ENCODE peak calls at places on chromosomes 11 and 22, in ten cellular contexts. E is stimulated activated CD4-positive, alpha-beta T cell treated with anti-CD3 and anti-CD28 coated beads, Interleukin-12 subunit alpha, Interleukin-12 subunit beta, amount 100 ng/mL, for 24 hours; M is neural crest cell; F is LHCN-M2; S is RWPE1; Y is amygdala; J is vagina; D is H4; T is ELF-1; C is lung. V is an unnamed sample.

GRCh38 chr22:29797351-29797750 is 30.2 kb downstream of the UQCR10 start:
- DNase-seq in F (no peak), Y (no peak), M (no peak), T (no peak), S (no peak), J (no peak), E (no peak), D (no peak), C (no peak), V (no peak)

GRCh38 chr11:65316979-65317786 is 2.5 kb downstream of the CDC42EP2 start:
- DNase-seq in D (no peak), T (no peak), E (no peak), Y (no peak), J (peak), M (no peak), C (peak), S (peak), F (peak), V (no peak)

GRCh38 chr11:80414766-80415165 is 973.9 kb upstream of the TENM4 start:
- DNase-seq in M (no peak), J (no peak), C (no peak), Y (no peak), S (peak), E (no peak), F (peak), D (peak), T (no peak), V (no peak)

GRCh38 chr11:110478410-110478809 is 48.7 kb downstream of the FDX1 start:
- DNase-seq in D (peak), T (peak), E (no peak), Y (no peak), S (no peak), J (no peak), F (no peak), M (peak), C (no peak), V (no peak)

GRCh38 chr22:43005106-43005505 is 9.8 kb downstream of the PACSIN2 start:
- DNase-seq in E (no peak), J (no peak), S (no peak), C (no peak), T (no peak), D (no peak), F (no peak), Y (no peak), M (no peak), V (no peak)

GRCh38 chr11:127247261-127247660 is 246.7 kb upstream of the KIRREL3 start:
- DNase-seq in J (no peak), F (no peak), C (no peak), T (no peak), D (peak), S (no peak), E (no peak), Y (no peak), M (no peak), V (no peak)

GRCh38 chr22:43829448-43829821 is 17.3 kb upstream of the EFCAB6 start:
- DNase-seq in J (no peak), C (no peak), E (no peak), Y (no peak), T (no peak), F (no peak), S (no peak), M (no peak), D (no peak), V (no peak)

GRCh38 chr11:6357222-6357621 is 33.1 kb upstream of the SMPD1 start:
- DNase-seq in S (peak), D (peak), J (no peak), F (peak), M (no peak), T (peak), Y (no peak), C (peak), E (no peak), V (no peak)

GRCh38 chr22:27206001-27206746 is 548.8 kb downstream of the MIAT start:
- DNase-seq in M (no peak), C (no peak), F (peak), Y (no peak), S (no peak), D (no peak), E (no peak), T (no peak), J (no peak), V (no peak)

GRCh38 chr11:119085523-119085878 is 820 bp downstream of the HMBS start:
- DNase-seq in J (no peak), Y (no peak), S (no peak), T (peak), E (no peak), F (no peak), M (no peak), D (no peak), C (no peak), V (no peak)

GRCh38 chr11:36602143-36602542 is 4.1 kb upstream of the RAG2 start:
- DNase-seq in D (no peak), T (no peak), J (no peak), C (no peak), Y (no peak), M (no peak), F (no peak), S (no peak), E (no peak), V (no peak)

GRCh38 chr22:46106279-46107022 is 43.9 kb upstream of the PPARA start:
- DNase-seq in E (no peak), J (no peak), C (no peak), T (no peak), D (no peak), Y (no peak), M (no peak), S (no peak), F (no peak), V (no peak)

GRCh38 chr22:28241637-28242290 is 322.7 kb upstream of the PITPNB start:
- DNase-seq in C (no peak), T (no peak), Y (no peak), F (no peak), D (no peak), M (no peak), J (no peak), E (no peak), S (no peak), V (no peak)

GRCh38 chr11:9716275-9717039 is 52.6 kb downstream of the SWAP70 start:
- DNase-seq in S (no peak), Y (no peak), F (no peak), T (no peak), C (no peak), D (peak), M (no peak), J (no peak), E (no peak), V (no peak)

V was measured in substantia nigra.